ENCODE peak calls at places on chromosomes 6 and 20, in four cellular contexts. M is cardiac muscle cell, T is heart right ventricle, X is neural progenitor cell. W is an unnamed sample.

GRCh38 chr6:40293824-40294188 is 293.4 kb downstream of the LRFN2 start:
- DNase-seq in M (no peak), X (no peak), T (no peak), W (peak; percentile 54)

GRCh38 chr20:56359212-56360132 is 698 bp downstream of the FAM210B start:
- DNase-seq in M (peak; percentile 68), X (peak; percentile 64), T (peak; percentile 61), W (peak; percentile 39)

GRCh38 chr6:2578729-2579128 is 172.0 kb downstream of the MYLK4 start:
- DNase-seq in T (no peak), M (no peak), X (no peak), W (no peak)

GRCh38 chr6:44072959-44073611 is 54.2 kb downstream of the MRPL14 start:
- DNase-seq in X (peak; percentile 97), T (peak; percentile 87), M (peak; percentile 95), W (peak; percentile 95)

GRCh38 chr6:73515204-73516101 is 5.4 kb downstream of the EEF1A1 start:
- DNase-seq in T (no peak), X (peak; percentile 78), M (peak; percentile 79), W (peak; percentile 48)

GRCh38 chr6:133916650-133917151 is 27.8 kb downstream of the TCF21 start:
- DNase-seq in T (peak; percentile 87), X (peak; percentile 97), M (peak; percentile 91), W (peak; percentile 88)

GRCh38 chr6:141483561-141484061 is 649.1 kb upstream of the GJE1 start:
- DNase-seq in M (no peak), X (no peak), T (no peak), W (no peak)

GRCh38 chr6:53440331-53440730 is 91.6 kb upstream of the ELOVL5 start:
- DNase-seq in M (no peak), T (no peak), X (no peak), W (no peak)

GRCh38 chr20:59746155-59746554 is 141.8 kb downstream of the PHACTR3 start:
- DNase-seq in M (no peak), T (no peak), X (no peak), W (no peak)

GRCh38 chr6:2215342-2215741 is 30.1 kb downstream of the GMDS start:
- DNase-seq in T (no peak), X (no peak), M (no peak), W (no peak)

GRCh38 chr6:56374841-56375369 is 127.5 kb upstream of the COL21A1 start:
- DNase-seq in X (no peak), M (no peak), T (no peak), W (no peak)

GRCh38 chr6:113564401-113565161 is 292.6 kb upstream of the MARCKS start:
- DNase-seq in X (peak; percentile 83), M (peak; percentile 95), T (peak; percentile 80), W (peak; percentile 97)

GRCh38 chr6:84258268-84258667 is 30.8 kb upstream of the CEP162 start:
- DNase-seq in X (no peak), T (no peak), M (peak; percentile 5), W (no peak)

GRCh38 chr6:117157448-117157847 is 107.9 kb upstream of the VGLL2 start:
- DNase-seq in T (no peak), M (no peak), X (no peak), W (no peak)

GRCh38 chr6:2168480-2168879 is 76.9 kb downstream of the GMDS start:
- DNase-seq in M (no peak), X (no peak), T (no peak), W (no peak)

GRCh38 chr6:137119196-137120104 is 54.0 kb downstream of the IL22RA2 start:
- DNase-seq in T (no peak), X (no peak), M (no peak), W (no peak)

GRCh38 chr6:42263165-42263852 is 45.6 kb upstream of the MRPS10 start:
- DNase-seq in M (no peak), T (no peak), X (peak; percentile 38), W (no peak)

GRCh38 chr6:63904844-63905243 is 269.2 kb downstream of the PHF3 start:
- DNase-seq in X (no peak), T (no peak), M (no peak), W (no peak)

GRCh38 chr6:37354526-37355384 is 972 bp downstream of the RNF8 start:
- DNase-seq in X (peak; percentile 58), M (peak; percentile 36), T (peak; percentile 25), W (peak; percentile 44)

GRCh38 chr6:148064406-148065134 is 278.1 kb upstream of the SASH1 start:
- DNase-seq in M (peak; percentile 21), T (peak; percentile 7), X (no peak), W (no peak)

GRCh38 chr20:20837574-20838021 is 125.2 kb upstream of the RALGAPA2 start:
- DNase-seq in X (peak; percentile 77), M (peak; percentile 62), T (peak; percentile 40), W (peak; percentile 39)

GRCh38 chr6:43644940-43645612 is at the start of gene RSPH9:
- DNase-seq in X (peak; percentile 97), M (peak; percentile 88), T (peak; percentile 72), W (no peak)

GRCh38 chr20:63014710-63015109 is 7.9 kb upstream of the BHLHE23 start:
- DNase-seq in X (peak; percentile 94), T (peak; percentile 2), M (no peak), W (peak; percentile 90)

GRCh38 chr20:21151791-21152190 is 25.9 kb downstream of the KIZ start:
- DNase-seq in X (no peak), M (no peak), T (no peak), W (no peak)

GRCh38 chr20:21089421-21089820 is 16.7 kb downstream of the LINC00237 start:
- DNase-seq in T (no peak), X (no peak), M (no peak), W (no peak)

GRCh38 chr6:112984899-112985298 is 637.8 kb downstream of the RFPL4B start:
- DNase-seq in M (no peak), X (no peak), T (no peak), W (no peak)

GRCh38 chr6:100461273-100461919 is 3.3 kb downstream of the SIM1 start:
- DNase-seq in X (peak; percentile 75), T (no peak), M (no peak), W (peak; percentile 63)

GRCh38 chr20:62740286-62741141 is 31.9 kb downstream of the NTSR1 start:
- DNase-seq in X (no peak), T (peak; percentile 16), M (no peak), W (peak; percentile 11)

GRCh38 chr6:85464722-85465150 is 14.9 kb downstream of the NT5E start:
- DNase-seq in M (no peak), X (no peak), T (no peak), W (no peak)

GRCh38 chr6:3825851-3826581 is 23.2 kb upstream of the FAM50B start:
- DNase-seq in T (peak; percentile 86), X (no peak), M (no peak), W (no peak)

GRCh38 chr20:461254-462198 is 807 bp downstream of the TBC1D20 start:
- DNase-seq in M (peak; percentile 74), X (peak; percentile 76), T (peak; percentile 64), W (peak; percentile 51)

GRCh38 chr20:6519556-6519955 is 247.9 kb upstream of the BMP2 start:
- DNase-seq in M (no peak), X (no peak), T (no peak), W (no peak)

GRCh38 chr20:32535953-32536823 is 48.9 kb downstream of the NOL4L start:
- DNase-seq in T (peak; percentile 48), M (peak; percentile 71), X (peak; percentile 97), W (peak; percentile 95)

GRCh38 chr6:89148016-89148750 is 2.3 kb downstream of the PM20D2 start:
- DNase-seq in T (no peak), X (no peak), M (no peak), W (no peak)

GRCh38 chr6:77880501-77880900 is 227.7 kb downstream of the MEI4 start:
- DNase-seq in T (no peak), X (no peak), M (no peak), W (no peak)

GRCh38 chr6:166774770-166775169 is 147.7 kb upstream of the RPS6KA2 start:
- DNase-seq in X (no peak), T (no peak), M (no peak), W (no peak)

DNA sequence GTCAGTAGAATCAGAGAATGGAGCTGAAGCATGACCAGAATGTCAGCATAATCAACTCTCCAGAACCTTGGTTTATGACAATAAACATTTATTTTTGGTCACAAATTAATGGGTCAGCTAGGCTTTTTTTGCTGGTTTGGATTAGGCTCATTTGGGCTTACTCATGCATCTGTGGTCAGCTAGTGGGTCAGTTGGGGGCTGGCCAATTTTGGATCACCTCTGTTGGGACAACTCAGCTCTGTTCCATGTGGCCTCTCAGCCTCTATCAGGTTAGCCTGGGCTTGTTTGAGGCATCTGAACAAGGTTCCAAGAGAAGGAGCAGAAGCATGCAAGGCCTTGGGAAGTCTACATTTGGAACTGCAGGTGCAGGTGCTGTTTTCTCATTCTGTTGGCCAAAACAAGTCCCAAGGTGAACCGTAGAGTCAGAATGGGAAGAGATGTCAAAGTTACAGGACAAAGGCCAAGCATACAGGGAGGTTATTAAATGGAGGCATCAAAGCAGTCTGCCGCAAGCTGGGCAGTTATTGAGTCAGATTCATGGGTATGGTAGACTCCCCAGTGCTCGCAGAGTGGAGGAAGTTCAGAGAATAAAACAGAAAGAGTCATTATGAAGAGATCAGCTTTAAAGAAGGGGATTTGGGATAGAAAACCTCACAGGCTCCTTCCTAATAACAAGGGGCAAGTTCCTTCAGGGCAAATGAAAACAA is 173.0 kb downstream of the PLCB4 start:
- DNase-seq in X (peak; percentile 6), T (no peak), M (no peak), W (no peak)
- H3K27ac ChIP-seq in X (no peak overlapping the region), T (no peak overlapping the region), M (no peak overlapping the region), W (no peak overlapping the region)

DNA sequence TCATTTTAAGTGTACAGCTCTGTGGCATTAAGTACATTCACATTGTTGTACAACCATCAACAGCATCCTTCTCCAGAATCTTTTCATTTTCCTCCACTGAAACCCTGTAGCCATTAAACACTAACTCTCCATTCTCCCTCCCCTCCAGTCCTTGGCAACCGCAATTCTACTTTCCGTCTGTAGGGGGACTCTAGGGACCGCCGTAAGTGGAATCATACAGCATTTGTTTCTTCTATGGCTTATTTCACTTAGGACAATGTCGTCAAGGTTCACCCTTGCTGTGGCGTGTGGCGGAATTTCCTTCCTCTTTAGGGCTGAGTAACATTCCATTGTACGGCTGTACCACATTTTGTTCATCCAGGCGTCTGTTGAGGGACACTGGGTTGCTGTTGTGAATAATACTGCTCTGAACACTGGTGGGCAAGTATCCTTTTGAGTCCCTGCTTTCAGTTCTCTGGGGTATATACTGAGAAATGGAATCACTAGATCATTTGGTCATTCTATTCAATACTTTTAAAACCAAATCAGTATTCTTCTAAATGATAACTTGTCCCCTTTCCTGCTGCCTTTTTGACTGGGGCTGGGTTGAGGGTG is 50.7 kb downstream of the PPP1R3G start:
- DNase-seq in M (no peak), T (no peak), X (peak; percentile 54), W (peak; percentile 75)
- TF ChIP-seq CTCF in M (peak; percentile 61), T (no peak), X (peak; percentile 71), W (peak; percentile 80)

DNA sequence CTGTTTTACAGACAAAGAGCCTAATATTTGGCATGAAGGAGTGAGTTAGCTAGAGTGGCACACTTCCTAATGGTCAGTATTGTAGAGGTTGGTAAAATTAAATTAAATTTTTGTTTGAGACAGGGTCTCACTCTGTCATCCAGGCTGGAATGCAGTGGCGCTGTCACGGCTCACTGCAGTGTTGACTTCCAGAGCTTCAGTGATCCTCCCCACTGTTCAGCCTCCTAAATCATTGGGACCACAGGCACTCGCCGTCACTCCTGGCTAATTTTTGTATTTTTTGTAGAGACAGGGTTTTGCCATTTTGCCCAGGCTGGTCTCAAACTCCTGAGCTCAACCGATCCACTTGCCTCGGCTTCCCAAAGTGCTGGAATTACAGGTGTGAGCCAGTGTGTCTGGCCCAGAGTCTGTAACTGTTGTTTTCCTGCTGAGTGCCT is 70.9 kb downstream of the SCAND1 start:
- DNase-seq in X (no peak), T (no peak), M (no peak), W (no peak)
- H3K4me3 ChIP-seq in X (no peak overlapping the region), T (no peak overlapping the region), M (no peak overlapping the region), W (no peak overlapping the region)

GRCh38 chr6:35895560-35895959 is 25.3 kb downstream of the SRPK1 start:
- DNase-seq in T (no peak), M (no peak), X (no peak), W (no peak)
- H3K27ac ChIP-seq in T (no peak overlapping the region), M (no peak overlapping the region), X (no peak overlapping the region), W (no peak overlapping the region)

W was measured in WERI-Rb-1.